ENCODE peak calls at places on chromosomes 6 and 20, in eight cellular contexts. Y, Z, G, T, N, M, K and B are unnamed samples.

GRCh38 chr20:47181056-47181862 is 175.2 kb downstream of the ZMYND8 start:
- DNase-seq in N (no peak), Z (peak), T (peak), M (peak), Y (no peak), G (no peak), K (no peak), B (peak)

GRCh38 chr6:48135352-48136084 is 24.5 kb upstream of the PTCHD4 start:
- DNase-seq in T (peak), M (peak), K (no peak), Z (no peak), G (no peak), N (no peak), Y (no peak), B (no peak)

GRCh38 chr6:34793877-34794276 is 2.0 kb downstream of the BLTP3A start:
- DNase-seq in T (no peak), Y (no peak), G (no peak), N (no peak), M (no peak), K (no peak), Z (no peak), B (no peak)

GRCh38 chr6:24205020-24205492 is 79.0 kb downstream of the NRSN1 start:
- DNase-seq in Y (no peak), N (peak), K (peak), Z (peak), T (peak), M (peak), G (no peak), B (peak)

GRCh38 chr6:25963426-25964123 is 973 bp downstream of the TRIM38 start:
- DNase-seq in N (peak), Y (no peak), M (peak), T (peak), G (no peak), K (no peak), Z (peak), B (no peak)

GRCh38 chr6:47680056-47680455 is 18.3 kb upstream of the ADGRF4 start:
- DNase-seq in Y (no peak), Z (no peak), T (no peak), M (no peak), G (no peak), K (no peak), N (peak), B (no peak)

GRCh38 chr20:11901127-11901526 is 16.6 kb upstream of the BTBD3 start:
- DNase-seq in K (no peak), M (peak), T (peak), G (no peak), Z (peak), N (no peak), Y (no peak), B (peak)

GRCh38 chr6:44474643-44475042 is 87.1 kb downstream of the CDC5L start:
- DNase-seq in Y (no peak), G (no peak), N (no peak), T (no peak), Z (no peak), M (no peak), K (no peak), B (no peak)

GRCh38 chr20:49388790-49389189 is 93.7 kb downstream of the KCNB1 start:
- DNase-seq in G (no peak), Y (no peak), M (no peak), N (no peak), K (no peak), T (no peak), Z (no peak), B (no peak)

GRCh38 chr6:139713416-139713815 is 339.0 kb upstream of the CITED2 start:
- DNase-seq in K (no peak), T (no peak), G (no peak), Y (no peak), Z (no peak), M (no peak), N (no peak), B (no peak)

GRCh38 chr6:77072694-77073409 is 390.4 kb downstream of the HTR1B start:
- DNase-seq in T (no peak), K (no peak), N (no peak), Y (no peak), Z (no peak), M (no peak), G (no peak), B (no peak)

GRCh38 chr20:57478176-57478575 is 46.8 kb downstream of the CTCFL start:
- DNase-seq in Y (no peak), T (no peak), G (no peak), M (no peak), N (no peak), Z (no peak), K (no peak), B (peak)

GRCh38 chr20:52399352-52399751 is 207.8 kb upstream of the ZFP64 start:
- DNase-seq in K (no peak), G (no peak), Z (no peak), M (no peak), T (no peak), N (no peak), Y (no peak), B (no peak)

GRCh38 chr6:105317607-105318533 is 85.0 kb downstream of the PREP start:
- DNase-seq in M (peak), N (no peak), G (no peak), K (peak), Y (no peak), Z (no peak), T (no peak), B (no peak)

GRCh38 chr6:160978141-160978926 is 13.2 kb upstream of the MAP3K4 start:
- DNase-seq in Z (peak), M (peak), Y (no peak), K (no peak), N (no peak), T (peak), G (no peak), B (peak)

GRCh38 chr6:52368002-52368401 is 6.1 kb downstream of the PAQR8 start:
- DNase-seq in K (peak), Y (no peak), M (no peak), T (no peak), Z (no peak), N (no peak), G (no peak), B (no peak)